ENCODE peak calls at places on chromosomes 11 and 22, in seven cellular contexts. Y is activated CD8-positive, alpha-beta T cell treated with anti-CD3 and anti-CD28 coated beads for 36 hours; U is tibial artery; T is astrocyte of the spinal cord; B is tibial nerve; G is AG10803; F is heart right ventricle. O is an unnamed sample.

GRCh38 chr11:113531575-113532451 is 56.6 kb upstream of the DRD2 start:
- DNase-seq in B (no peak), F (no peak), T (no peak), Y (no peak), G (peak), U (no peak), O (peak)

GRCh38 chr11:33949201-33949913 is 57.5 kb upstream of the LMO2 start:
- DNase-seq in U (no peak), B (no peak), T (no peak), G (no peak), F (no peak), Y (no peak), O (no peak)

GRCh38 chr11:3950996-3951662 is 95.7 kb downstream of the STIM1 start:
- DNase-seq in G (peak), F (no peak), B (no peak), Y (no peak), T (peak), U (no peak), O (peak)

GRCh38 chr11:23201936-23202522 is 341.8 kb upstream of the CCDC179 start:
- DNase-seq in F (no peak), Y (no peak), U (no peak), T (no peak), B (no peak), G (no peak), O (no peak)

GRCh38 chr22:33519140-33519973 is 400.9 kb downstream of the LARGE1 start:
- DNase-seq in U (no peak), G (peak), F (peak), B (peak), Y (peak), T (peak), O (no peak)

GRCh38 chr11:71182791-71183556 is 69.4 kb downstream of the SHANK2 start:
- DNase-seq in Y (no peak), U (no peak), F (no peak), B (no peak), G (no peak), T (no peak), O (no peak)

GRCh38 chr22:50114221-50114981 is 24.6 kb downstream of the MOV10L1 start:
- DNase-seq in U (no peak), T (peak), B (no peak), F (no peak), G (peak), Y (no peak), O (peak)

GRCh38 chr11:133239530-133239929 is 292.8 kb downstream of the OPCML start:
- DNase-seq in Y (no peak), G (no peak), F (no peak), U (no peak), B (no peak), T (no peak), O (no peak)

GRCh38 chr22:50723991-50724390 is 14.0 kb upstream of the ACR start:
- DNase-seq in B (no peak), G (no peak), T (no peak), Y (no peak), F (no peak), U (no peak), O (no peak)

GRCh38 chr11:85886089-85887056 is 31.2 kb downstream of the CCDC83 start:
- DNase-seq in F (no peak), G (peak), U (no peak), Y (no peak), T (no peak), B (no peak), O (peak)

GRCh38 chr11:72625746-72626636 is 48.2 kb downstream of the PDE2A start:
- DNase-seq in G (peak), F (peak), U (peak), B (peak), Y (no peak), T (peak), O (peak)

GRCh38 chr11:123856444-123856843 is 29.0 kb downstream of the TMEM225 start:
- DNase-seq in T (no peak), U (no peak), G (no peak), B (no peak), F (no peak), Y (no peak), O (no peak)

GRCh38 chr11:8608646-8609045 is 14.6 kb upstream of the STK33 start:
- DNase-seq in Y (no peak), U (no peak), F (no peak), B (no peak), G (no peak), T (peak), O (peak)

GRCh38 chr22:31296258-31296657 is 4.0 kb upstream of the PIK3IP1 start:
- DNase-seq in G (peak), Y (no peak), U (no peak), B (no peak), T (no peak), F (no peak), O (peak)

GRCh38 chr11:12643029-12643428 is 31.2 kb upstream of the TEAD1 start:
- DNase-seq in U (no peak), F (no peak), B (no peak), T (no peak), Y (no peak), G (no peak), O (no peak)

GRCh38 chr11:20561915-20562314 is 37.5 kb upstream of the SLC6A5 start:
- DNase-seq in G (no peak), Y (no peak), U (no peak), T (no peak), F (no peak), B (no peak), O (no peak)

GRCh38 chr22:29146771-29147170 is 58.9 kb upstream of the EMID1 start:
- DNase-seq in Y (no peak), F (no peak), U (no peak), T (no peak), B (no peak), G (no peak), O (no peak)

GRCh38 chr11:76824083-76824939 is 36.4 kb upstream of the ACER3 start:
- DNase-seq in T (no peak), G (peak), Y (no peak), F (peak), B (no peak), U (no peak), O (no peak)

GRCh38 chr11:111819161-111820058 is 52.0 kb downstream of the ALG9 start:
- DNase-seq in U (no peak), B (no peak), F (peak), T (peak), Y (no peak), G (peak), O (peak)

GRCh38 chr11:95154514-95154913 is 64.9 kb downstream of the ENDOD1 start:
- DNase-seq in B (peak), Y (peak), G (peak), U (no peak), F (peak), T (peak), O (peak)

GRCh38 chr22:30392661-30393321 is 4.0 kb upstream of the SEC14L2 start:
- DNase-seq in G (no peak), U (no peak), T (no peak), F (no peak), B (no peak), Y (peak), O (no peak)

GRCh38 chr11:26442131-26442530 is 110.2 kb downstream of the ANO3 start:
- DNase-seq in T (peak), F (no peak), Y (no peak), B (no peak), G (peak), U (no peak), O (peak)

GRCh38 chr11:41446107-41446506 is 13.3 kb downstream of the LRRC4C start:
- DNase-seq in F (no peak), T (no peak), G (no peak), U (no peak), B (no peak), Y (no peak), O (no peak)

GRCh38 chr11:122523841-122524531 is 131.5 kb upstream of the UBASH3B start:
- DNase-seq in U (no peak), F (peak), Y (no peak), B (no peak), T (peak), G (peak), O (no peak)

GRCh38 chr11:44862546-44863101 is 88.1 kb downstream of the TP53I11 start:
- DNase-seq in B (no peak), T (peak), F (no peak), U (no peak), G (no peak), Y (no peak), O (no peak)

GRCh38 chr11:83371489-83371888 is 85.3 kb upstream of the CCDC90B start:
- DNase-seq in U (no peak), Y (no peak), B (no peak), T (no peak), G (no peak), F (no peak), O (no peak)

GRCh38 chr11:13440100-13440855 is 22.7 kb downstream of the BTBD10 start:
- DNase-seq in B (no peak), T (peak), G (peak), U (peak), F (peak), Y (peak), O (peak)

GRCh38 chr22:32829451-32829851 is 27.9 kb downstream of the TIMP3 start:
- DNase-seq in U (peak), G (no peak), B (no peak), T (no peak), Y (no peak), F (no peak), O (no peak)

GRCh38 chr11:132284611-132285010 is 914.2 kb downstream of the NTM start:
- DNase-seq in G (no peak), F (no peak), Y (no peak), T (no peak), U (no peak), B (no peak), O (no peak)

GRCh38 chr11:62280452-62280851 is 10.5 kb downstream of the SCGB2A2 start:
- DNase-seq in T (no peak), F (no peak), Y (no peak), G (no peak), B (no peak), U (no peak), O (no peak)

GRCh38 chr11:88849368-88849767 is 216.4 kb downstream of the GRM5 start:
- DNase-seq in G (peak), Y (no peak), T (peak), U (no peak), B (no peak), F (no peak), O (peak)

GRCh38 chr11:126969865-126970479 is 30.6 kb downstream of the KIRREL3 start:
- DNase-seq in Y (no peak), T (peak), B (no peak), G (peak), U (no peak), F (no peak), O (peak)

GRCh38 chr11:2526808-2527381 is 82.1 kb downstream of the KCNQ1 start:
- DNase-seq in T (no peak), F (peak), Y (peak), B (no peak), U (peak), G (no peak), O (no peak)
- TF ChIP-seq CTCF in T (no peak), F (no peak), Y (no peak), B (no peak), U (no peak), G (no peak), O (no peak)

GRCh38 chr11:18204771-18205170 is 31.8 kb downstream of the SAA4 start:
- DNase-seq in F (no peak), G (no peak), U (no peak), B (no peak), Y (no peak), T (no peak), O (no peak)

GRCh38 chr11:18204220-18204619 is 31.6 kb downstream of the MRGPRX4 start:
- DNase-seq in F (no peak), U (no peak), Y (no peak), B (no peak), T (no peak), G (no peak), O (no peak)

GRCh38 chr11:18209058-18209457 is 27.5 kb downstream of the SAA4 start:
- DNase-seq in T (no peak), F (no peak), B (no peak), U (no peak), G (no peak), Y (no peak), O (no peak)

DNA sequence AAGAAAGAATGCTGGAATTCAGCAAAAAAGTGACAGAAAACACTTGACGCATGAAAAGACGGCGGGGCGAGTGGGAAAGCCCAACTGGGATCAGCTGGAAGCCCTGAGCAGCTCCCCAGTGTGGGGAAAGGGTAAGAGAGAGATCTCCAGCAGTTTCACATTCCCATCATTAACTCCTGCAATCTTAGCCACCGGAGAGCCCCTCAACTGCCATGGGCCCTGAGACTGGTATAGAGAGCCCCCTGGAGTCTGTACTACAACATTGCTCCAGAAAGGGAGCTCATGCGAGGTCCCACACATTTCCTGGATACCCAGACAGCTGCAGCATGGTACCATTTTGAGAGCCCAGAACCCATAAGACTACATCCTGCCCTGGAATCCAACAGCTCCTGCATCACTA is 31.1 kb downstream of the MRGPRX4 start:
- DNase-seq in Y (peak), U (no peak), G (no peak), B (no peak), T (peak), F (no peak), O (peak)
- TF ChIP-seq CTCF in Y (peak), U (no peak), G (peak), B (no peak), T (peak), F (no peak), O (peak)

DNA sequence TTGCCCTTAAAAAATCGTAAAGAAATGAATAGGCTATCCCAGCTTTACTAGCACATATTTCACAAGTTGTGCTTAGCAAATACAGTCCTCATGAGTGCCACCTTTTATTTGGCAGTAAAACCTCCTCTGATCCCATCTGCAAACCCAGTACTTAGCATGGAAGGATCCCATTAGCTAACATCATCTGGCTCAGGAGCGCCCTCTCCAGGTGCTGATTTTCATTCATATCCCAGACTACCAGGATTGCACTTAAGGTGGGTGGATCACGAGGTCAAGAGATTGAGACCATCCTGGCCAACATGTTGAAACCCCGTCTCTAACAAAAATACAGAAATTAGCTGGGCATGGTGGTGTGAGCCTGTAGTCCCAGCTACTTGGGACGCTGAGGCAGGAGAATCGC is 76.1 kb upstream of the PAX6 start:
- DNase-seq in T (no peak), F (no peak), Y (peak), U (no peak), B (no peak), G (no peak), O (no peak)
- TF ChIP-seq CTCF in T (no peak), F (no peak), Y (no peak), U (no peak), B (no peak), G (no peak), O (no peak)

GRCh38 chr11:36433896-36434295 is 76.2 kb downstream of the TRAF6 start:
- DNase-seq in T (no peak), Y (no peak), B (no peak), G (no peak), U (no peak), F (no peak), O (no peak)

GRCh38 chr11:36432747-36433146 is 77.3 kb downstream of the TRAF6 start:
- DNase-seq in T (no peak), U (no peak), G (no peak), Y (no peak), B (no peak), F (no peak), O (no peak)

GRCh38 chr11:36427876-36428275 is 82.2 kb downstream of the TRAF6 start:
- DNase-seq in Y (no peak), T (no peak), F (no peak), G (peak), B (no peak), U (no peak), O (no peak)

GRCh38 chr11:36432093-36432469 is 78.0 kb downstream of the TRAF6 start:
- DNase-seq in T (no peak), B (no peak), Y (no peak), F (no peak), U (no peak), G (no peak), O (no peak)

GRCh38 chr11:36431429-36432092 is 78.5 kb downstream of the TRAF6 start:
- DNase-seq in G (peak), Y (peak), F (peak), U (no peak), T (peak), B (no peak), O (peak)
- TF ChIP-seq CTCF in G (peak), Y (no peak), F (no peak), U (no peak), T (peak), B (no peak), O (peak)

DNA sequence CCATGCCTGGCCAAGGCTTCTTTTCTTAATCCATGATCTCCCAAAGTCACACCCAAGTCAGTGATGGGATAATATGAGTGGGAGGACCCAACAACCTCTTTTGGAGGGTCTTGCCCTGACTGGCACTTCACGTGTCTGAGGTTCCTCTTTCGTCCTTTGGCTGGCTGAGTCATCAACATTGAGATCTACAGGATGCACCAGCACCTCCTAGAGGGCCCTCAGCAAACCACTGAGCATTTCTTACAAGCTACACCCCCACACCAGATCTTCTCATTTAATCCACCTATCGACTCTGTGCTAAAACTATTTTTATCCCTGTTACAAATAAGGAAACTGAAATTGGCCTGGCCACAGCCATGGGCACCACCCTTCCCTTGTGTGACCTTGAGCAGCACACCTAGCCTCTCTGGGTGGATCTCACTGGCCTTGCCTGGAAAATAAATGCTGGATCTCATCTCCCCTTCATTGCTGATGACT is 63.4 kb downstream of the FLI1 start:
- DNase-seq in T (peak), U (no peak), B (peak), G (no peak), Y (peak), F (peak), O (no peak)
- TF ChIP-seq CTCF in T (peak), U (peak), B (no peak), G (peak), Y (peak), F (no peak), O (no peak)

GRCh38 chr22:49026476-49027121 is 801.1 kb downstream of the BRD1 start:
- DNase-seq in U (no peak), G (no peak), T (no peak), Y (peak), B (no peak), F (no peak), O (no peak)
- TF ChIP-seq CTCF in U (no peak), G (no peak), T (no peak), Y (no peak), B (peak), F (no peak), O (no peak)

DNA sequence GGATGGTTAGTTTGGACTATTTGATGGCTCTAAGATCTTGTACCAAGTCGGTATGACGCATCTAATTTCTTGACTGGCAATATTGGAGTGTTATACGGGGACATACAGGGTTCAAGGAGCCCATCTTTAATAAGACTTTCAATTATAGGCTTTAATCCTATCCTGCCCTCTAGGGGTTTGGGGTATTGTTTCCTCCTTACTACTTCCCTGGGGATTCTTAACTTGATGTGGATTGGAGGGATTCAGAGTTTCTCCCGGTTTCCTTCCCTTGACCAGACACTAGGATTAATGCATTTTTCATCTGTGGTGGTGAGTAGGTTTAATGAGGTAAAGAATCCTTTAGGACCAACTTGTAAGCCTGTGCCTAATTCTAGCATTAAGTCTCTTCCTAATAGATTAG is 18.8 kb downstream of the CYP2D6 start:
- DNase-seq in Y (no peak), B (no peak), F (no peak), U (no peak), T (no peak), G (no peak), O (no peak)
- TF ChIP-seq CTCF in Y (no peak), B (no peak), F (no peak), U (no peak), T (no peak), G (no peak), O (no peak)

GRCh38 chr22:20093437-20093836 is 13.4 kb downstream of the DGCR8 start:
- DNase-seq in T (no peak), F (peak), B (no peak), Y (no peak), G (no peak), U (peak), O (no peak)
- TF ChIP-seq CTCF in T (no peak), F (no peak), B (no peak), Y (no peak), G (no peak), U (no peak), O (no peak)

GRCh38 chr11:118928870-118929495 is 3.3 kb upstream of the BCL9L start:
- DNase-seq in Y (peak), G (peak), T (peak), U (no peak), B (no peak), F (peak), O (no peak)
- TF ChIP-seq CTCF in Y (no peak), G (no peak), T (no peak), U (no peak), B (no peak), F (no peak), O (no peak)

DNA sequence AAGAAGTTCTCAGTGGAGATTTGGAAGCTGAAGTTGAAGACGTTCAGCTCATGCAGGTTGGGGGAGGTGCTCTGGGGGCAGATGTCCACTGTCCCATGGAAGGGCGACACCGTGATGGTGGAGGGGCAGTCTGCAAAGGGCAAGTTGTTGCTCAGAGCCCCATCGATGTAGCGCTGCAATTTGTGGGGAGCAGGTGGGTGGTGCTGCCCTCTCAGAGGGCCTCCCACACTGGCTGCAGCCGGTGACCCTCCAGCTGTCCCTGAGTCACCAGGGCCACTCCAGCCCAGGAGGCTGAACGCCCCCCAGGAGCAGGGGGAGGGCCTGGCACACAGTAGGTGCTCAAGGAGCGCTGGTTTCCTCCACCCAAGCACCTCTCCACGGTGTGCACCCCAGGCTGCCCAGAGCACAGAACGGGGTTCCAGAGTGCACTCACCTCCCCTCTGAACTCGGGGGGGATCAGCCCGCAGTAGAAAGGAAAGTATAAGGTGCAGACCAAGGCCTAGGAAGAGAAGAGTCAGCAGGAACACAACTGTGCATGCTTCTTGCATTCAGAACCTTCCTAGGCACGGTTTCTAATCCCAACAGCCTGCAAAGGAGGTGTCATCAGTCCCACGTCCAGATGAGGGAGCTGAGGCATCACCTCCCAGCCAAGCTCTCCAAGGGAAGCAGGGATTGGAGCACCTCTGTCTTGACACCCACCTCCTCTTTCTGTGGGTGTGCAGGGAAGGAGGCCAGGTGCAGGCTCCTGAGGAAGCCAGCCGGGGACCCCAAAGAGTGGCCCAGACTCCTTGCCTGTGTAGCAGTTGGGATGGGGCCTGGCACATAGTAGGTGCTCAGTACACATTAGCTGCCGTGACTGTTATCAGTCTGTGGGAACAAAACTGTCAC is 2.2 kb downstream of the PNPLA5 start:
- DNase-seq in T (peak), G (peak), F (no peak), B (no peak), U (no peak), Y (no peak), O (peak)
- TF ChIP-seq CTCF in T (peak), G (peak), F (no peak), B (no peak), U (no peak), Y (no peak), O (peak)